ENCODE peak calls at places on chromosomes 7 and 10, in seven cellular contexts. F is lung, R is fibroblast of lung, H is fibroblast of mammary gland, S is cardiac fibroblast, T is left ventricle myocardium inferior, Y is right cardiac atrium. C is an unnamed sample.

GRCh38 chr10:125038637-125039036 is 96.7 kb downstream of the ZRANB1 start:
- DNase-seq in F (peak; percentile 71), R (no peak), H (no peak), S (no peak), T (peak; percentile 60), Y (peak; percentile 84), C (no peak)

GRCh38 chr10:3886666-3887251 is 101.8 kb upstream of the KLF6 start:
- DNase-seq in F (no peak), R (peak; percentile 88), H (peak; percentile 97), S (peak; percentile 93), T (no peak), Y (peak; percentile 50), C (peak; percentile 89)

GRCh38 chr10:131730771-131731497 is 169.9 kb upstream of the PPP2R2D start:
- DNase-seq in F (no peak), R (no peak), H (no peak), S (no peak), T (no peak), Y (no peak), C (no peak)

GRCh38 chr7:23020742-23021401 is 6.9 kb upstream of the HYCC1 start:
- DNase-seq in F (no peak), R (peak; percentile 98), H (peak; percentile 97), S (peak; percentile 89), T (peak; percentile 27), Y (peak; percentile 71), C (peak; percentile 87)

GRCh38 chr10:6621536-6621935 is 41.5 kb upstream of the PRKCQ start:
- DNase-seq in F (no peak), R (no peak), H (peak; percentile 47), S (no peak), T (no peak), Y (no peak), C (peak; percentile 58)

GRCh38 chr10:55766212-55766611 is 594.8 kb downstream of the ZWINT start:
- DNase-seq in F (no peak), R (no peak), H (no peak), S (no peak), T (no peak), Y (no peak), C (no peak)

GRCh38 chr10:99714446-99714845 is 17.5 kb downstream of the COX15 start:
- DNase-seq in F (no peak), R (no peak), H (no peak), S (no peak), T (no peak), Y (no peak), C (no peak)

GRCh38 chr10:3192856-3193635 is 20.5 kb upstream of the PITRM1 start:
- DNase-seq in F (peak; percentile 58), R (peak; percentile 89), H (peak; percentile 78), S (peak; percentile 74), T (no peak), Y (no peak), C (peak; percentile 51)

GRCh38 chr10:5508786-5509185 is 9.4 kb upstream of the CALML5 start:
- DNase-seq in F (no peak), R (no peak), H (no peak), S (no peak), T (no peak), Y (no peak), C (no peak)

GRCh38 chr7:46115410-46115809 is 194.3 kb upstream of the IGFBP3 start:
- DNase-seq in F (no peak), R (peak; percentile 9), H (no peak), S (no peak), T (no peak), Y (no peak), C (peak; percentile 29)

GRCh38 chr10:124678566-124679240 is 65.5 kb downstream of the FAM53B start:
- DNase-seq in F (no peak), R (no peak), H (no peak), S (no peak), T (peak; percentile 15), Y (peak; percentile 54), C (no peak)

GRCh38 chr7:27185708-27186449 is 847 bp upstream of the HOXA11 start:
- DNase-seq in F (no peak), R (no peak), H (no peak), S (no peak), T (no peak), Y (no peak), C (no peak)

GRCh38 chr7:27182861-27183681 is 2.0 kb downstream of the HOXA11 start:
- DNase-seq in F (no peak), R (no peak), H (no peak), S (no peak), T (no peak), Y (peak; percentile 36), C (peak; percentile 56)

GRCh38 chr7:27183682-27184341 is 1.2 kb downstream of the HOXA11 start:
- DNase-seq in F (no peak), R (no peak), H (peak; percentile 38), S (no peak), T (no peak), Y (peak; percentile 47), C (peak; percentile 57)

GRCh38 chr7:27185013-27185707 is at the start of gene HOXA11:
- DNase-seq in F (no peak), R (peak; percentile 49), H (peak; percentile 77), S (peak; percentile 21), T (no peak), Y (no peak), C (peak; percentile 98)

DNA sequence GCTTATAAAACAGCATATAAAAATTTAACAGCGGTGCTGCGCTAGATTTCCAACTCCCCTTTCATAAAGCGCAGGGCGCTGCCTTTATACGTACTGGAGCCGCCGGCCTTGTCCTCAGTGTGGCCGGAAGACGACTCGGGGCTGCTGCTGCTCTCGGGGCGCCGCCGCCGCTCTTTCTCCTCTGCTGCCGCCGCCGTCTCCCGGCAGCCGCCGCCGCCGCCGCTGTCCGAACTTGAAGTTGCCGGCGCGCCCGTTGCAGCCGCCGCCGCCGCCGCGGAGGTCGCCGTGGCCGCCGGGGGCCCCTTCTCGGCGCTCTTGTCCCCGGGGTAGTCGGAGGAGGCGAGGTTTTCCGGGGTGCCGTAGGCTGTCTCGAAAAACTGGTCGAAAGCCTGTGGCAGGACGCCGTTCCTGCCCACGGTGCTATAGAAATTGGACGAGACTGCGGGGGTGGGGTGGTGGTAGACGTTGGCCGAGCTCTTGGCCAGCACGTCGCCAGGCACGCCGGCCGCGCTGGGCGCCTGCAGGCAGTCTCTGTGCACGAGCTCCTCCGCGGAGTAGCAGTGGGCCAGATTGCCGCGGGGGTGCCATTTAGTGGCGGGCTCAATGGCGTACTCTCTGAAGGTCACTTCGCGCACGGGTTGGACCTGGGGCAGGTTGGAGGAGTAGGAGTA is 555 bp downstream of the HOXA11 start:
- DNase-seq in F (no peak), R (no peak), H (peak; percentile 44), S (peak; percentile 19), T (no peak), Y (peak; percentile 60), C (peak; percentile 60)
- H3K4me3 ChIP-seq in F (no peak overlapping the region), R (peak overlapping the region; percentile 17), H (peak overlapping the region; percentile 53), S (peak overlapping the region; percentile 29), T (peak overlapping the region; percentile 59), Y (peak overlapping the region; percentile 41), C (peak overlapping the region; percentile 59)

GRCh38 chr7:603152-603941 is 83.7 kb upstream of the PDGFA start:
- DNase-seq in F (no peak), R (no peak), H (no peak), S (no peak), T (no peak), Y (peak; percentile 43), C (no peak)

GRCh38 chr7:602341-603141 is 82.9 kb upstream of the PDGFA start:
- DNase-seq in F (no peak), R (no peak), H (peak; percentile 6), S (no peak), T (no peak), Y (peak; percentile 72), C (no peak)

GRCh38 chr7:605661-606450 is 86.2 kb upstream of the PDGFA start:
- DNase-seq in F (no peak), R (no peak), H (no peak), S (no peak), T (no peak), Y (no peak), C (no peak)

GRCh38 chr7:604038-604883 is 84.6 kb upstream of the PDGFA start:
- DNase-seq in F (peak; percentile 77), R (peak; percentile 28), H (peak; percentile 10), S (peak; percentile 96), T (peak; percentile 78), Y (peak; percentile 94), C (peak; percentile 10)

GRCh38 chr7:604884-605531 is 85.4 kb upstream of the PDGFA start:
- DNase-seq in F (no peak), R (no peak), H (no peak), S (no peak), T (no peak), Y (peak; percentile 71), C (no peak)
- H3K4me3 ChIP-seq in F (no peak overlapping the region), R (no peak overlapping the region), H (no peak overlapping the region), S (no peak overlapping the region), T (peak overlapping the region; percentile 44), Y (no peak overlapping the region), C (no peak overlapping the region)

DNA sequence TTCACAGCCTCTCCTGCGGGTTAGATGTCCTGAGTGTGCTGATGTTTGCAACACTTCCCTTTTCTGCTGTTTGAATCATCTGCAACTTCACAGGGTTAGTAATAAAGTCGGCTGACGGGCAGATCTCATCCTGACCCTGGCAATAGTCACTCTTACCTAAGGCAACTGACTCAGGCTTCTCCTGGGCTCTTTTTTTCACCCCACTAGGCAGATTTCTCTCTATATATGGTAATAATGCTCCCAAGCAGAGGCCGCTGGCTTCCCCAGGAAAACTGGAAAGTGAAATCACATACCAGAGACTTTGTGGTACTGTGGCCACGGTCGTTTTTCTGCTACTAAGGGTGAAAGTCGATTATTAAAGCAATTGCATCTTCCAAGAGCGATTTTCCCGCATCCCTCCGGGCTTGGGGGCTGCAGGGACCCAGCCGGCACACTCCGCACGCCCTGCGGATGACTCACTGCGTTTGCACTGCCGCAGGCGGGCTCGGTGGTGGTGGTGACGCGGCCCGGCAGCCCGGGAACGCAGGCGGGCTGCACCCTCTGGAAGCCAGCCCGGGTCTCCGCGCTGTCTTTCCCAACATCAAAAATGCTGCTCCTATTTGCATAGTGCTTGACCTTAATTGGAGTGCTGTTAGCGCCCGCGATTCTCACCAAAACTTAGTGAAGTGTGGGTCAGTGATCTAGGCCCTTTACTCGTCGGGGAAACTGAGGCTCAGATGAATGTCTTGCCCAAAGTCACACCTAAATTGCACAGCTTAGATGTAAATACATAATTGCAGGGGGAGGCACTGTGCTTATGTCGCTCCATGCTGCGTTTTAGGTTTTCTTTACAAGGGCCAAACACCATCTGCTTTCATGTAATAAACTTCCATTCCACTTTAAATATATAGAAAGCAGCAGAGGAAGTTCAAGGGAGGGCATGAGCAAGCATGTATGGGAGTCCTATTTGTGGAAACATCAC is 47.6 kb upstream of the ITGB1 start:
- DNase-seq in F (peak; percentile 83), R (peak; percentile 96), H (peak; percentile 99), S (peak; percentile 95), T (peak; percentile 71), Y (peak; percentile 91), C (peak; percentile 98)
- H3K4me3 ChIP-seq in F (no peak overlapping the region), R (peak overlapping the region; percentile 30), H (peak overlapping the region; percentile 51), S (peak overlapping the region; percentile 47), T (peak overlapping the region; percentile 71), Y (peak overlapping the region; percentile 63), C (peak overlapping the region; percentile 23)

GRCh38 chr10:22338260-22338894 is 6.9 kb upstream of the SPAG6 start:
- DNase-seq in F (no peak), R (no peak), H (no peak), S (no peak), T (no peak), Y (no peak), C (no peak)

GRCh38 chr10:22334414-22335203 is 10.7 kb upstream of the SPAG6 start:
- DNase-seq in F (no peak), R (no peak), H (no peak), S (no peak), T (no peak), Y (peak; percentile 66), C (no peak)

GRCh38 chr10:22333667-22334282 is 11.5 kb upstream of the SPAG6 start:
- DNase-seq in F (no peak), R (no peak), H (no peak), S (no peak), T (no peak), Y (peak; percentile 30), C (no peak)

GRCh38 chr10:22333167-22333566 is 12.1 kb upstream of the SPAG6 start:
- DNase-seq in F (no peak), R (no peak), H (no peak), S (no peak), T (no peak), Y (no peak), C (no peak)

GRCh38 chr10:22335204-22335956 is 9.9 kb upstream of the SPAG6 start:
- DNase-seq in F (peak; percentile 45), R (peak; percentile 62), H (peak; percentile 71), S (peak; percentile 68), T (no peak), Y (peak; percentile 75), C (peak; percentile 54)
- H3K4me3 ChIP-seq in F (peak overlapping the region; percentile 33), R (peak overlapping the region; percentile 36), H (peak overlapping the region; percentile 40), S (peak overlapping the region; percentile 47), T (peak overlapping the region; percentile 65), Y (peak overlapping the region; percentile 59), C (peak overlapping the region; percentile 46)